ENCODE peak calls at places on chromosome 5, in four cellular contexts. R, Z, O and D are unnamed samples.

GRCh38 chr5:426392-426976 is 16.5 kb upstream of the EXOC3 start:
- DNase-seq in R (no peak), Z (no peak), O (no peak), D (no peak)

GRCh38 chr5:103232393-103232999 is 26.1 kb upstream of the MACIR start:
- DNase-seq in R (no peak), Z (peak; percentile 25), O (no peak), D (no peak)

GRCh38 chr5:142095035-142095434 is 13.5 kb upstream of the NDFIP1 start:
- DNase-seq in R (no peak), Z (no peak), O (no peak), D (no peak)

GRCh38 chr5:116573279-116573616 is 1.4 kb downstream of the SEMA6A start:
- DNase-seq in R (no peak), Z (peak; percentile 35), O (peak; percentile 46), D (no peak)

GRCh38 chr5:141880961-141881801 is 3.0 kb upstream of the PCDH1 start:
- DNase-seq in R (no peak), Z (no peak), O (peak; percentile 11), D (no peak)

GRCh38 chr5:63401434-63402046 is 560.7 kb downstream of the HTR1A start:
- DNase-seq in R (no peak), Z (peak; percentile 74), O (peak; percentile 65), D (peak; percentile 38)

GRCh38 chr5:5039918-5040317 is 100.2 kb upstream of the ADAMTS16 start:
- DNase-seq in R (no peak), Z (no peak), O (no peak), D (no peak)

GRCh38 chr5:124401247-124402143 is 344.9 kb downstream of the ZNF608 start:
- DNase-seq in R (no peak), Z (no peak), O (no peak), D (no peak)

GRCh38 chr5:150989695-150990094 is 30.7 kb upstream of the GPX3 start:
- DNase-seq in R (no peak), Z (no peak), O (no peak), D (no peak)

GRCh38 chr5:55597014-55597981 is 62.5 kb upstream of the PLPP1 start:
- DNase-seq in R (no peak), Z (peak; percentile 14), O (peak; percentile 63), D (peak; percentile 93)

GRCh38 chr5:616342-617039 is 4.4 kb downstream of the CEP72 start:
- DNase-seq in R (no peak), Z (no peak), O (peak; percentile 33), D (no peak)

GRCh38 chr5:125137535-125137934 is 391.1 kb upstream of the ZNF608 start:
- DNase-seq in R (no peak), Z (no peak), O (no peak), D (no peak)

GRCh38 chr5:157926171-157926671 is 67.3 kb upstream of the CLINT1 start:
- DNase-seq in R (no peak), Z (no peak), O (peak; percentile 87), D (no peak)

GRCh38 chr5:1130218-1130946 is 18.5 kb upstream of the SLC12A7 start:
- DNase-seq in R (no peak), Z (peak; percentile 74), O (no peak), D (no peak)

GRCh38 chr5:170562166-170562565 is 58.3 kb downstream of the KCNIP1 start:
- DNase-seq in R (no peak), Z (no peak), O (no peak), D (no peak)

GRCh38 chr5:170569101-170569500 is 65.3 kb downstream of the KCNIP1 start:
- DNase-seq in R (no peak), Z (no peak), O (no peak), D (no peak)

GRCh38 chr5:170559296-170559695 is 55.5 kb downstream of the KCNIP1 start:
- DNase-seq in R (no peak), Z (no peak), O (no peak), D (no peak)

GRCh38 chr5:170565077-170565476 is 61.3 kb downstream of the KCNIP1 start:
- DNase-seq in R (no peak), Z (no peak), O (no peak), D (no peak)

DNA sequence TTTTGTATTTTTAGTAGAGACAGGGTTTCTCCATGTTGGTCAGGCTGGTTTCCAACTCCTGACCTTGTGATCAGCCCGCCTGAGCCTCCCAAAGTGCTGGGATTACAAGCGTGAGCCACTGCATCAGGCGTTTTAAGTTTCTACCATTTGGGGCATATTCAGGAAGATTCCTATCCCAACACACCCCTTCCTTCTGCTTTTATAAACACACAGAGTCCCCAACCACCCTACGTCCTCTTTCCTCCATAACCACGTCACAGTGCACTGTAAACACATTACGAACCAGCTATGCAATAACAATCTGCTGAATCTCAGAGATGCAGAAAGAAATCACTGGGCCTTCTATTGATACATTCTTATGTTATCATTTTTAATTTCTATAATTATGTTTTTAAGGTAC is 60.0 kb downstream of the KCNIP1 start:
- DNase-seq in R (no peak), Z (no peak), O (no peak), D (no peak)
- TF ChIP-seq CTCF in R (no peak), Z (no peak), O (no peak), D (no peak)

GRCh38 chr5:77970891-77971290 is 194.8 kb upstream of the TBCA start:
- DNase-seq in R (no peak), Z (no peak), O (no peak), D (no peak)
- H3K27me3 ChIP-seq in R (peaks cover 53% of the 10 kb centered on the region), Z (peaks cover 6% of the 10 kb centered on the region), O (no peaks in the 10 kb centered on the region), D (peaks cover 87% of the 10 kb centered on the region)

GRCh38 chr5:140107312-140108092 is 6.4 kb upstream of the PURA start:
- DNase-seq in R (peak; percentile 80), Z (peak; percentile 95), O (peak; percentile 96), D (peak; percentile 74)
- TF ChIP-seq CTCF in R (peak; percentile 14), Z (no peak), O (peak; percentile 30), D (peak; percentile 47)

DNA sequence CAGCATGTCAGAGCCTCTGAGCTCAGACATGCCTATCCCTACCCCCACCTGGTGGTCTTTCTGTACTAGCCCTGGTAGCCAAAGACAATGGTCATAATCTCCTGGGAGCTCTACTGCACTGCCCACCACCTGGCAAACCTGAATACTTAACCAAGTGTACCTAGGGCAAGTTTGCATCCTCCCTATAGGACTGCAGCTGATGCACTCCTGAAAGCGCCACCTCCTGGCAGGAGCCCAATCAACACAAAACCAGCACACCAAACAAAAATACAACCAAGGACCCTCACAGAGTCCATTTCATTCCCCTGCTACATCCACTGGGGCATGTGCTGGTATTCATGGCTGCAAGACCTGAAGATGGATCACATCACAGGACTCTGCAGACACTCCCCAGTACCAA is 14.8 kb upstream of the FAM174A start:
- DNase-seq in R (no peak), Z (no peak), O (no peak), D (no peak)
- H3K27me3 ChIP-seq in R (no peaks in the 10 kb centered on the region), Z (no peaks in the 10 kb centered on the region), O (no peaks in the 10 kb centered on the region), D (no peaks in the 10 kb centered on the region)

GRCh38 chr5:172902497-172903472 is 56.4 kb upstream of the RPL26L1 start:
- DNase-seq in R (peak; percentile 94), Z (peak; percentile 81), O (peak; percentile 89), D (peak; percentile 53)
- TF ChIP-seq CTCF in R (peak; percentile 47), Z (peak; percentile 29), O (peak; percentile 34), D (peak; percentile 54)